ENCODE peak calls at places on chromosomes 12 and 14, in seven cellular contexts. One of them, this sample, is unnamed.

GRCh38 chr14:59919582-59920377 is at the start of gene LRRC9:
- DNase-seq in HT1080: no peak
- DNase-seq in NCI-H460: no peak
- DNase-seq in GM13976: peak; percentile 26
- DNase-seq in kidney epithelial cell: no peak
- DNase-seq in upper lobe of right lung: peak; percentile 69
- DNase-seq in osteocyte: no peak
- DNase-seq in this sample: peak; percentile 61

GRCh38 chr12:50314629-50315312 is 31.5 kb upstream of the LIMA1 start:
- DNase-seq in NCI-H460: peak; percentile 33
- DNase-seq in osteocyte: peak; percentile 51
- DNase-seq in upper lobe of right lung: no peak
- DNase-seq in kidney epithelial cell: peak; percentile 19
- DNase-seq in GM13976: peak; percentile 56
- DNase-seq in HT1080: peak; percentile 55
- DNase-seq in this sample: peak; percentile 72

GRCh38 chr14:26385302-26385701 is 212.5 kb downstream of the NOVA1 start:
- DNase-seq in NCI-H460: no peak
- DNase-seq in kidney epithelial cell: no peak
- DNase-seq in osteocyte: no peak
- DNase-seq in GM13976: no peak
- DNase-seq in upper lobe of right lung: no peak
- DNase-seq in HT1080: no peak
- DNase-seq in this sample: no peak

GRCh38 chr14:67749341-67750110 is 47.8 kb downstream of the RDH12 start:
- DNase-seq in kidney epithelial cell: no peak
- DNase-seq in GM13976: no peak
- DNase-seq in upper lobe of right lung: no peak
- DNase-seq in osteocyte: no peak
- DNase-seq in NCI-H460: no peak
- DNase-seq in HT1080: no peak
- DNase-seq in this sample: no peak

GRCh38 chr12:123233505-123234299 is 466 bp downstream of the MTRFR start:
- DNase-seq in HT1080: no peak
- DNase-seq in upper lobe of right lung: no peak
- DNase-seq in NCI-H460: no peak
- DNase-seq in kidney epithelial cell: no peak
- DNase-seq in osteocyte: no peak
- DNase-seq in GM13976: no peak
- DNase-seq in this sample: peak; percentile 41

GRCh38 chr14:52018252-52018651 is 28.9 kb downstream of the RTRAF start:
- DNase-seq in osteocyte: no peak
- DNase-seq in kidney epithelial cell: no peak
- DNase-seq in upper lobe of right lung: no peak
- DNase-seq in HT1080: no peak
- DNase-seq in GM13976: no peak
- DNase-seq in NCI-H460: no peak
- DNase-seq in this sample: no peak

GRCh38 chr12:20194171-20194570 is 174.2 kb upstream of the PDE3A start:
- DNase-seq in kidney epithelial cell: no peak
- DNase-seq in NCI-H460: no peak
- DNase-seq in GM13976: no peak
- DNase-seq in upper lobe of right lung: no peak
- DNase-seq in HT1080: peak; percentile 8
- DNase-seq in osteocyte: no peak
- DNase-seq in this sample: no peak

GRCh38 chr12:59695379-59695778 is 99.5 kb downstream of the SLC16A7 start:
- DNase-seq in HT1080: peak; percentile 54
- DNase-seq in NCI-H460: peak; percentile 74
- DNase-seq in upper lobe of right lung: no peak
- DNase-seq in osteocyte: no peak
- DNase-seq in GM13976: no peak
- DNase-seq in kidney epithelial cell: no peak
- DNase-seq in this sample: no peak

GRCh38 chr14:55316528-55316927 is 45.3 kb downstream of the FBXO34 start:
- DNase-seq in GM13976: no peak
- DNase-seq in upper lobe of right lung: no peak
- DNase-seq in kidney epithelial cell: peak; percentile 14
- DNase-seq in osteocyte: no peak
- DNase-seq in NCI-H460: no peak
- DNase-seq in HT1080: no peak
- DNase-seq in this sample: no peak

GRCh38 chr12:125100551-125101434 is 35.6 kb downstream of the AACS start:
- DNase-seq in GM13976: no peak
- DNase-seq in kidney epithelial cell: peak; percentile 18
- DNase-seq in NCI-H460: no peak
- DNase-seq in upper lobe of right lung: no peak
- DNase-seq in HT1080: no peak
- DNase-seq in osteocyte: no peak
- DNase-seq in this sample: no peak

GRCh38 chr14:105398726-105399440 is 545 bp downstream of the TEX22 start:
- DNase-seq in GM13976: no peak
- DNase-seq in upper lobe of right lung: no peak
- DNase-seq in osteocyte: no peak
- DNase-seq in HT1080: peak; percentile 26
- DNase-seq in NCI-H460: no peak
- DNase-seq in kidney epithelial cell: no peak
- DNase-seq in this sample: peak; percentile 93

GRCh38 chr12:30753761-30754382 is 879 bp downstream of the CAPRIN2 start:
- DNase-seq in osteocyte: no peak
- DNase-seq in NCI-H460: no peak
- DNase-seq in HT1080: peak; percentile 20
- DNase-seq in upper lobe of right lung: no peak
- DNase-seq in kidney epithelial cell: no peak
- DNase-seq in GM13976: no peak
- DNase-seq in this sample: no peak

GRCh38 chr12:71438670-71439361 is 782 bp upstream of the LGR5 start:
- DNase-seq in kidney epithelial cell: no peak
- DNase-seq in HT1080: no peak
- DNase-seq in upper lobe of right lung: no peak
- DNase-seq in osteocyte: no peak
- DNase-seq in GM13976: peak; percentile 9
- DNase-seq in NCI-H460: no peak
- DNase-seq in this sample: no peak

GRCh38 chr12:11601647-11602046 is 47.8 kb upstream of the ETV6 start:
- DNase-seq in HT1080: no peak
- DNase-seq in osteocyte: no peak
- DNase-seq in NCI-H460: no peak
- DNase-seq in upper lobe of right lung: no peak
- DNase-seq in kidney epithelial cell: no peak
- DNase-seq in GM13976: no peak
- DNase-seq in this sample: no peak

This sample was measured in Karpas-422.